ENCODE peak calls at places on chromosomes 4 and X, in six cellular contexts. V, C, X, M, H and W are unnamed samples.
A peak's percentile ranks its signal among the peaks of the same experiment; 100 is the strongest.

GRCh38 chrX:106615041-106615440 is 3.3 kb downstream of the RADX start:
- DNase-seq in M (no peak), H (no peak), X (no peak), V (no peak), C (no peak), W (no peak)

GRCh38 chr4:26879805-26880204 is 19.2 kb downstream of the STIM2 start:
- DNase-seq in X (no peak), C (no peak), V (no peak), M (no peak), H (no peak), W (no peak)

GRCh38 chrX:102930990-102931756 is 5.9 kb upstream of the RAB40AL start:
- DNase-seq in M (no peak), V (no peak), H (no peak), C (no peak), X (no peak), W (no peak)

GRCh38 chrX:149074429-149074828 is 430.7 kb downstream of the IDS start:
- DNase-seq in V (peak; percentile 18), M (peak; percentile 57), X (no peak), C (no peak), H (peak; percentile 64), W (no peak)

GRCh38 chr4:17502764-17503163 is 9.1 kb downstream of the QDPR start:
- DNase-seq in M (no peak), C (no peak), V (no peak), X (no peak), H (no peak), W (no peak)

GRCh38 chr4:94588900-94589693 is 137.4 kb downstream of the PDLIM5 start:
- DNase-seq in V (no peak), H (no peak), M (no peak), C (no peak), X (no peak), W (no peak)

GRCh38 chr4:152697284-152698011 is 17.7 kb upstream of the TMEM154 start:
- DNase-seq in X (no peak), C (no peak), M (no peak), H (no peak), V (no peak), W (no peak)

GRCh38 chrX:153995504-153995903 is 22.9 kb downstream of the TMEM187 start:
- DNase-seq in H (no peak), M (no peak), X (no peak), V (no peak), C (no peak), W (no peak)

GRCh38 chr4:143254479-143255216 is 69.9 kb downstream of the USP38 start:
- DNase-seq in M (no peak), C (no peak), V (peak; percentile 57), H (no peak), X (no peak), W (no peak)

GRCh38 chr4:2935762-2936743 is 27.2 kb downstream of the NOP14 start:
- DNase-seq in H (no peak), M (peak; percentile 50), V (no peak), X (no peak), C (no peak), W (peak; percentile 56)

GRCh38 chr4:60923075-60923474 is 277.1 kb upstream of the ADGRL3 start:
- DNase-seq in M (no peak), V (no peak), X (no peak), H (no peak), C (no peak), W (no peak)

GRCh38 chrX:42714981-42715688 is 62.8 kb downstream of the PPP1R2C start:
- DNase-seq in M (no peak), C (peak; percentile 69), V (no peak), X (peak; percentile 66), H (no peak), W (no peak)

GRCh38 chrX:151279161-151279560 is 102.8 kb downstream of the GPR50 start:
- DNase-seq in H (no peak), M (no peak), X (no peak), C (no peak), V (no peak), W (no peak)

GRCh38 chr4:152937535-152938236 is 1.6 kb downstream of the FHDC1 start:
- DNase-seq in C (peak; percentile 63), M (peak; percentile 76), X (peak; percentile 57), H (no peak), V (no peak), W (peak; percentile 8)

GRCh38 chrX:149527705-149528104 is 13.1 kb upstream of the EOLA1 start:
- DNase-seq in M (no peak), V (no peak), C (no peak), X (no peak), H (no peak), W (peak; percentile 53)

GRCh38 chr4:26459054-26459755 is 31.1 kb downstream of the CCKAR start:
- DNase-seq in X (no peak), V (no peak), M (no peak), H (no peak), C (no peak), W (peak; percentile 36)

GRCh38 chr4:54217642-54218486 is 11.2 kb upstream of the PDGFRA start:
- DNase-seq in X (peak; percentile 79), H (peak; percentile 94), M (peak; percentile 88), C (peak; percentile 63), V (peak; percentile 92), W (peak; percentile 45)

GRCh38 chrX:40173662-40174593 is 76.2 kb upstream of the BCOR start:
- DNase-seq in X (peak; percentile 52), V (no peak), H (no peak), C (peak; percentile 76), M (peak; percentile 56), W (peak; percentile 44)

GRCh38 chr4:56772134-56772533 is 49.4 kb downstream of the SPINK2 start:
- DNase-seq in C (no peak), M (no peak), V (no peak), H (no peak), X (no peak), W (no peak)

GRCh38 chr4:85803846-85804245 is 328.9 kb downstream of the ARHGAP24 start:
- DNase-seq in M (no peak), C (no peak), H (no peak), V (no peak), X (no peak), W (no peak)

GRCh38 chrX:24945009-24945408 is 70.8 kb downstream of the ARX start:
- DNase-seq in H (no peak), C (no peak), V (no peak), X (no peak), M (no peak), W (no peak)

GRCh38 chrX:132277953-132278614 is 58.8 kb upstream of the RAP2C start:
- DNase-seq in M (no peak), V (no peak), X (no peak), H (no peak), C (no peak), W (no peak)

GRCh38 chr4:143381171-143382118 is 44.8 kb downstream of the GAB1 start:
- DNase-seq in V (peak; percentile 76), M (peak; percentile 81), X (peak; percentile 80), H (peak; percentile 94), C (peak; percentile 63), W (no peak)

GRCh38 chrX:37383313-37383712 is 34.1 kb downstream of the PRRG1 start:
- DNase-seq in H (no peak), V (no peak), C (no peak), X (no peak), M (no peak), W (no peak)

GRCh38 chr4:113467581-113467980 is 294.0 kb downstream of the CAMK2D start:
- DNase-seq in C (no peak), M (no peak), V (peak; percentile 39), X (no peak), H (no peak), W (no peak)

GRCh38 chrX:56995271-56995994 is at the start of gene SPIN3:
- DNase-seq in M (peak; percentile 88), H (peak; percentile 69), V (peak; percentile 72), X (peak; percentile 90), C (peak; percentile 87), W (peak; percentile 36)

GRCh38 chr4:173017802-173018201 is 150.8 kb upstream of the GALNT7 start:
- DNase-seq in C (no peak), V (no peak), H (no peak), M (no peak), X (no peak), W (no peak)

GRCh38 chrX:112761239-112762207 is 79.1 kb downstream of the AMOT start:
- DNase-seq in V (no peak), C (no peak), M (no peak), H (no peak), X (no peak), W (no peak)

GRCh38 chr4:80184791-80185756 is 12.2 kb upstream of the PRDM8 start:
- DNase-seq in H (no peak), X (no peak), M (no peak), C (no peak), V (no peak), W (peak; percentile 58)

DNA sequence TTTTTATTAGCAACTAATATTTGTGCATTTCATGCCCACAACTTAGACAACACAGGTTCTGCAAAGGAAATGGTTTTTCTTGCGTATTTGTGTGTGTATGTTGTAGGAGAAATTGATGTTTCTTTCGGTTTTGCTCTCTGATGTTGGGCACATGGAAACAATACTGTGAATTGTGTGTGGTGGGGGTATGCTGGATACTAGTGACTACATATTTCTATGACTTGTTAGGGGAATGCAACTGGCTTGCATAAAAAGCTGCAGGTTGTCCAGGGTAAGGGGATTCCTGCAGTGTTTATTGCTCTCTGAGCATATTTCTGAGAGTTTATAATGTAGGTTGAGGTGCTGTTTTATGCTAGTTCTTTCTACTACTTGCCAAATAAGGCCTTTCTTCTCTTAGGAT is 11.6 kb downstream of the DLG3 start:
- DNase-seq in X (no peak), H (no peak), C (no peak), M (no peak), V (no peak), W (no peak)
- H3K27ac ChIP-seq in X (peak overlapping the region; percentile 91), H (no peak overlapping the region), C (no peak overlapping the region), M (no peak overlapping the region), V (no peak overlapping the region), W (no peak overlapping the region)

DNA sequence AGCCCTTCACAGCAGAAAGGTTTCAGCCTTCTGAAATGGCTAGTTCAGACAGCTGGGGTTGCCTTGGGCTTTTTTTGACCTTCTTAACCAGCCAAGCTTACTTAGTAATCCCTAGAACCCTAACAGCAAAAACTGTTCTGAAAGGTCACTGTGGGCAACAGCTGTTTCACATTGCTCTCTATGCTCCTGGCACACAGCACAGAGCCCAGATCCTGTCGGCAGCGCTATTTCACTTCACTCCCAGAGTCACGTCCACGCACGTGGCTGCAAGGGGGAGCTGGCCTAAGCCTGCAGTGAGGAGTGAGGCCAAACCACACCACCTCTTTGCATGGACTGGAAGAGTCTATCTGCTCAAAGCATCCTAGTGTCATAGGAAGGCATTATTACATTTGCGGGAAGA is 32.0 kb upstream of the STS start:
- DNase-seq in X (no peak), M (no peak), H (no peak), C (no peak), V (no peak), W (no peak)
- H3K4me1 ChIP-seq in X (peaks cover 4% of the 10 kb centered on the region), M (peaks cover 43% of the 10 kb centered on the region), H (peaks cover 13% of the 10 kb centered on the region), C (peaks cover 6% of the 10 kb centered on the region), V (peaks cover 4% of the 10 kb centered on the region), W (no peaks in the 10 kb centered on the region)

GRCh38 chr4:33873791-33874190 is 2370.5 kb downstream of the ARAP2 start:
- DNase-seq in C (no peak), X (no peak), H (no peak), M (no peak), V (no peak), W (no peak)
- H3K9me3 ChIP-seq in C (no peaks in the 10 kb centered on the region), X (no peaks in the 10 kb centered on the region), H (no peaks in the 10 kb centered on the region), M (no peaks in the 10 kb centered on the region), V (no peaks in the 10 kb centered on the region), W (no peaks in the 10 kb centered on the region)

GRCh38 chr4:168651374-168651773 is 154.5 kb downstream of the PALLD start:
- DNase-seq in C (no peak), V (no peak), H (no peak), X (no peak), M (no peak), W (no peak)
- H3K27ac ChIP-seq in C (no peak overlapping the region), V (no peak overlapping the region), H (no peak overlapping the region), X (no peak overlapping the region), M (no peak overlapping the region), W (no peak overlapping the region)

GRCh38 chr4:158782539-158783360 is 13.9 kb downstream of the FNIP2 start:
- DNase-seq in M (no peak), V (no peak), X (no peak), H (no peak), C (no peak), W (no peak)
- H3K4me1 ChIP-seq in M (peaks cover 87% of the 10 kb centered on the region), V (peaks cover 79% of the 10 kb centered on the region), X (peaks cover 30% of the 10 kb centered on the region), H (peaks cover 77% of the 10 kb centered on the region), C (peaks cover 75% of the 10 kb centered on the region), W (peaks cover 10% of the 10 kb centered on the region)